ENCODE peak calls at places on chromosomes 7 and 10, in seven cellular contexts. L is HFFc6, N is nephron progenitor cell, W is colonic mucosa, E is cardiac muscle cell, U is lower leg skin, Q is GM20000. P is an unnamed sample.

GRCh38 chr10:110357252-110357780 is 52.6 kb upstream of the SMNDC1 start:
- DNase-seq in L (peak), N (no peak), W (no peak), E (peak), U (no peak), Q (peak), P (peak)

GRCh38 chr10:28250782-28251181 is 52.1 kb downstream of the MPP7 start:
- DNase-seq in L (peak), N (no peak), W (no peak), E (no peak), U (no peak), Q (peak), P (no peak)

GRCh38 chr7:31937982-31938381 is 132.2 kb downstream of the PDE1C start:
- DNase-seq in L (no peak), N (no peak), W (no peak), E (no peak), U (no peak), Q (no peak), P (no peak)

GRCh38 chr7:141094336-141095070 is 20.6 kb downstream of the TMEM178B start:
- DNase-seq in L (no peak), N (no peak), W (no peak), E (no peak), U (no peak), Q (no peak), P (no peak)

GRCh38 chr7:35725280-35725680 is 30.3 kb upstream of the HERPUD2 start:
- DNase-seq in L (no peak), N (no peak), W (no peak), E (no peak), U (no peak), Q (peak), P (no peak)

GRCh38 chr7:86469680-86470295 is 173.9 kb upstream of the GRM3 start:
- DNase-seq in L (peak), N (peak), W (peak), E (peak), U (no peak), Q (peak), P (peak)

GRCh38 chr7:3564231-3564630 is 263.2 kb downstream of the SDK1 start:
- DNase-seq in L (no peak), N (no peak), W (no peak), E (no peak), U (no peak), Q (no peak), P (no peak)

GRCh38 chr10:92761576-92761975 is 71.8 kb downstream of the HHEX start:
- DNase-seq in L (no peak), N (no peak), W (no peak), E (no peak), U (no peak), Q (no peak), P (no peak)

GRCh38 chr10:48577158-48577557 is 27.7 kb downstream of the ARHGAP22 start:
- DNase-seq in L (no peak), N (no peak), W (no peak), E (no peak), U (peak), Q (peak), P (no peak)

GRCh38 chr7:141400356-141400755 is 150.9 kb upstream of the AGK start:
- DNase-seq in L (no peak), N (no peak), W (no peak), E (no peak), U (peak), Q (no peak), P (no peak)

DNA sequence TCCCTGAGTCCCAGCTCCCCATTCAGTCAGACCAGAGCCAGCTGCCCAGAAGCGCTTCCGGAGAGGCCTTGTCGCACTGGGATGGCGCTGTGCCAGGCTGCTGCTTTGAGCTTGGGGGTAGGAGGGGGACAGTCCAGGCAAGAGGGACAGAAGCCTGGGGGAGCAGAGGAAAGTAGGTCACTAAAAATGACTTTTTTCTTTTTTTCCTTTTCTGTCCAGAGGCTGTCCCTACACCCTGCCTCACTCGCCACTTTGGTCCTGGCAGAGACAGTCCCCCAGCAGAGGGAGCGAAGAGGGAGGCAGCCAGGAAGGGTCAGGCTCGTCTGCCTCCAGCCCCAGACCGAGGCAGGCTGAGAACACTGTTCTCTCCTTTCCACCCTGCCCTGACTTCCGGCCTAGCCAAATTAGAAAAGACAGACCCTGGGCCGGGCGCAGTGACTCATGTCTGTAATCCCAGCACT is 15.8 kb upstream of the TRIM8 start:
- DNase-seq in L (no peak), N (no peak), W (no peak), E (no peak), U (no peak), Q (no peak), P (no peak)
- TF ChIP-seq CTCF in L (no peak), N (no peak), W (no peak), E (peak), U (no peak), Q (no peak), P (no peak)

GRCh38 chr10:124035306-124035927 is 58.0 kb downstream of the CHST15 start:
- DNase-seq in L (no peak), N (no peak), W (no peak), E (no peak), U (no peak), Q (no peak), P (no peak)

GRCh38 chr10:124037784-124038183 is 55.6 kb downstream of the CHST15 start:
- DNase-seq in L (no peak), N (no peak), W (no peak), E (no peak), U (no peak), Q (no peak), P (no peak)

GRCh38 chr10:124037286-124037685 is 56.1 kb downstream of the CHST15 start:
- DNase-seq in L (no peak), N (no peak), W (no peak), E (no peak), U (no peak), Q (no peak), P (no peak)

GRCh38 chr10:124035928-124036558 is 57.4 kb downstream of the CHST15 start:
- DNase-seq in L (no peak), N (peak), W (peak), E (no peak), U (peak), Q (peak), P (no peak)

GRCh38 chr10:124036746-124037145 is 56.7 kb downstream of the CHST15 start:
- DNase-seq in L (no peak), N (no peak), W (no peak), E (no peak), U (no peak), Q (no peak), P (no peak)
- TF ChIP-seq CTCF in L (no peak), N (no peak), W (no peak), E (no peak), U (no peak), Q (no peak), P (no peak)

DNA sequence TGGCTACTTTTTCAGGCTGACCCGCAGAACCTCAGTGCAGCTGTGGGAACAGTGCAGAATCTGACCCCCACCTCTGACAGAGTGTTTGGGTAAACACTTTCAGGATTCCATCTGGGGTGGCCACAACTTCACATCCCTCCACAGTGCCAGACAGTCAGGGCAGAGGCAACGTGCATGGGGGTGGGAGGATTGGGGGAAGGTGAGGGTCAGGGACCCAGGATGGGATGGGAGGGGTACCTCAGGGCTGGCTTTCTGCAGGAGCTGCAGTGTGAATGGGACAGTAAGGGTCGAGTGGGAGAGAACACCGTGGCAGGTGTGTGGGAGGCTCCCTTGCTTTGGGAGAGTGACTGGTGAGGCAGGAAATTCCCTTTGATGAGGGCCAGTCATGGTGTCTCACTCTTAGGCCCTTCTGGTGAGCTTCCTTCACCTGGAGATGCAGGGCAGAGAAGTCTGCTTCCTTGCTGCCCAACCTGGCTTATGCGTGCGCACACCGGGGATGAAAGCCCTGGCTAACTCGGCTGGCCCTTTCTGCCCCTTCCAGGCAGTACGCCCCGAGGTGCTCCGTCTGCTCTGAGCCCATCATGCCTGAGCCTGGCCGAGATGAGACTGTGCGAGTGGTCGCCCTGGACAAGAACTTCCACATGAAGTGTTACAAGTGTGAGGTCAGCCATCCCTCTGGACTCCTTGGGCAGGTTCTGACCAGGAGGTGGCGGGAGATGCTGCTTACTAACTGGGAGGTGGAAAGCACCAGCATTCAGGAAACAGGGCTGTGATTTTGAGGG is 8.4 kb downstream of the ZYX start:
- DNase-seq in L (no peak), N (no peak), W (no peak), E (no peak), U (peak), Q (no peak), P (peak)
- TF ChIP-seq CTCF in L (peak), N (no peak), W (no peak), E (no peak), U (no peak), Q (no peak), P (no peak)

GRCh38 chr7:125572414-125572813 is 642.8 kb upstream of the POT1 start:
- DNase-seq in L (no peak), N (no peak), W (no peak), E (no peak), U (no peak), Q (no peak), P (no peak)

GRCh38 chr7:125568799-125569198 is 639.2 kb upstream of the POT1 start:
- DNase-seq in L (no peak), N (no peak), W (no peak), E (no peak), U (no peak), Q (peak), P (no peak)

GRCh38 chr7:125567686-125568085 is 638.1 kb upstream of the POT1 start:
- DNase-seq in L (no peak), N (no peak), W (no peak), E (no peak), U (no peak), Q (no peak), P (no peak)

DNA sequence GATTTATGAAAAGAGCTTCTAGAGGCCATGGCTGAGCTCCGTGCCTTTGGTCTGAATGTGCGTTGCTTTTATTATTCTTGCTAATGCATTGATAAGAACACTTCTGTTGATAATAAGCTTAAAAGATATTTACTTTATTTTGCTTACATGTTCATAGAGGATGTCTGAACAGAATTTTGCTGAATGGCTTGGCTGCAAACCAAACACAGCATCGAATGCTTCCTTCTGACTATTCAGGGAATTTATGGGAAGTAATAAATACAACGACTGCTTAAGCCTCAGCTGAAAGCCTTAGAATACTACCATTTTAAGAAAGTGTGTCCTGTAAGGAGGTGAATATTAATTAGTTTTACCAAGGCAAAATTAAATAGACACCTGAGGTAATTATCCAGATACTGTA is 643.5 kb upstream of the POT1 start:
- DNase-seq in L (no peak), N (no peak), W (no peak), E (no peak), U (no peak), Q (no peak), P (no peak)
- TF ChIP-seq CTCF in L (no peak), N (no peak), W (no peak), E (no peak), U (no peak), Q (no peak), P (no peak)